ENCODE peak calls at places on chromosome 3, in four cellular contexts. L, W, X and H are unnamed samples. For H3K4me1, the result is how much of the 10 kb centered on the place peaks cover.

GRCh38 chr3:42166662-42167300 is 75.6 kb downstream of the TRAK1 start:
- DNase-seq in L (no peak), W (no peak), X (no peak), H (no peak)

GRCh38 chr3:140424211-140424610 is 253.7 kb upstream of the TRIM42 start:
- DNase-seq in L (no peak), W (no peak), X (no peak), H (no peak)

GRCh38 chr3:118204052-118204451 is 830.6 kb downstream of the IGSF11 start:
- DNase-seq in L (no peak), W (no peak), X (no peak), H (no peak)

GRCh38 chr3:76753599-76753998 is 286.3 kb upstream of the ROBO2 start:
- DNase-seq in L (no peak), W (no peak), X (peak), H (no peak)

GRCh38 chr3:5205165-5205941 is 17.8 kb downstream of the EDEM1 start:
- DNase-seq in L (no peak), W (no peak), X (peak), H (no peak)

GRCh38 chr3:117393119-117393518 is 683.5 kb downstream of the TUSC7 start:
- DNase-seq in L (no peak), W (no peak), X (peak), H (no peak)

GRCh38 chr3:39870706-39871105 is 61.3 kb downstream of the MYRIP start:
- DNase-seq in L (no peak), W (no peak), X (no peak), H (no peak)

GRCh38 chr3:136860541-136860940 is 1.5 kb upstream of the NCK1 start:
- DNase-seq in L (no peak), W (no peak), X (no peak), H (peak)

GRCh38 chr3:85342915-85343314 is 384.1 kb downstream of the CADM2 start:
- DNase-seq in L (no peak), W (no peak), X (no peak), H (peak)

GRCh38 chr3:139434764-139435291 is 41.5 kb downstream of the RBP2 start:
- DNase-seq in L (no peak), W (no peak), X (peak), H (no peak)

GRCh38 chr3:178120367-178120766 is 415.9 kb upstream of the KCNMB2 start:
- DNase-seq in L (no peak), W (no peak), X (no peak), H (no peak)

GRCh38 chr3:73324203-73325155 is 263.0 kb downstream of the EBLN2 start:
- DNase-seq in L (no peak), W (no peak), X (no peak), H (no peak)

GRCh38 chr3:78645628-78646310 is 1122.0 kb downstream of the ROBO1 start:
- DNase-seq in L (no peak), W (no peak), X (peak), H (peak)

GRCh38 chr3:112651076-112651475 is 10.1 kb upstream of the CCDC80 start:
- DNase-seq in L (no peak), W (no peak), X (no peak), H (no peak)

GRCh38 chr3:3109407-3110298 is 521 bp downstream of the IL5RA start:
- DNase-seq in L (no peak), W (no peak), X (no peak), H (no peak)

GRCh38 chr3:43768594-43768993 is 77.9 kb downstream of the ABHD5 start:
- DNase-seq in L (no peak), W (no peak), X (peak), H (no peak)

GRCh38 chr3:184380627-184381260 is 890 bp downstream of the CHRD start:
- DNase-seq in L (no peak), W (no peak), X (no peak), H (no peak)

GRCh38 chr3:29144807-29145206 is 136.1 kb upstream of the RBMS3 start:
- DNase-seq in L (no peak), W (no peak), X (peak), H (no peak)

GRCh38 chr3:72123908-72124441 is 339.0 kb upstream of the PROK2 start:
- DNase-seq in L (no peak), W (no peak), X (peak), H (no peak)

GRCh38 chr3:113276581-113277080 is 65.3 kb downstream of the BOC start:
- DNase-seq in L (no peak), W (no peak), X (peak), H (no peak)

GRCh38 chr3:146155022-146155421 is 6.0 kb downstream of the PLOD2 start:
- DNase-seq in L (no peak), W (no peak), X (no peak), H (no peak)

GRCh38 chr3:44240061-44240460 is 1.6 kb upstream of the TOPAZ1 start:
- DNase-seq in L (no peak), W (no peak), X (no peak), H (no peak)

GRCh38 chr3:112350181-112350825 is 17.3 kb downstream of the CD200 start:
- DNase-seq in L (no peak), W (no peak), X (no peak), H (no peak)

GRCh38 chr3:128922804-128923459 is 43.5 kb downstream of the ACAD9 start:
- DNase-seq in L (no peak), W (peak), X (no peak), H (no peak)

GRCh38 chr3:70201975-70202374 is 110.5 kb downstream of the MDFIC2 start:
- DNase-seq in L (no peak), W (no peak), X (no peak), H (no peak)

GRCh38 chr3:9007928-9008327 is 44.7 kb upstream of the RAD18 start:
- DNase-seq in L (no peak), W (no peak), X (no peak), H (no peak)

GRCh38 chr3:98518816-98519215 is 3.9 kb downstream of the CLDND1 start:
- DNase-seq in L (no peak), W (no peak), X (no peak), H (no peak)

GRCh38 chr3:190631295-190631694 is 117.4 kb downstream of the IL1RAP start:
- DNase-seq in L (no peak), W (no peak), X (no peak), H (no peak)

GRCh38 chr3:159911011-159911663 is 77.5 kb upstream of the IL12A start:
- DNase-seq in L (no peak), W (no peak), X (no peak), H (no peak)

GRCh38 chr3:71564361-71564760 is 19.2 kb downstream of the FOXP1 start:
- DNase-seq in L (no peak), W (no peak), X (no peak), H (no peak)

GRCh38 chr3:127655641-127656040 is 17.1 kb upstream of the ABTB1 start:
- DNase-seq in L (no peak), W (no peak), X (peak), H (no peak)

GRCh38 chr3:36557021-36557707 is 176.9 kb downstream of the STAC start:
- DNase-seq in L (no peak), W (no peak), X (no peak), H (no peak)

GRCh38 chr3:177778633-177779032 is 581.4 kb upstream of the TBL1XR1 start:
- DNase-seq in L (no peak), W (no peak), X (no peak), H (no peak)

GRCh38 chr3:312170-312569 is 115.6 kb downstream of the CHL1 start:
- DNase-seq in L (no peak), W (no peak), X (no peak), H (no peak)

GRCh38 chr3:122952509-122952908 is 75.1 kb downstream of the SEMA5B start:
- DNase-seq in L (no peak), W (peak), X (no peak), H (no peak)

GRCh38 chr3:78689378-78689777 is 1078.4 kb downstream of the ROBO1 start:
- DNase-seq in L (no peak), W (no peak), X (no peak), H (no peak)

GRCh38 chr3:150076443-150076842 is 105.7 kb upstream of the PFN2 start:
- DNase-seq in L (no peak), W (no peak), X (no peak), H (no peak)

GRCh38 chr3:37594873-37595783 is 266.6 kb upstream of the CTDSPL start:
- DNase-seq in L (no peak), W (no peak), X (no peak), H (no peak)
- H3K4me1 ChIP-seq in L (under half), W (under half), X (under half), H (under half)

GRCh38 chr3:194944526-194944925 is 258.8 kb downstream of the FAM43A start:
- DNase-seq in L (no peak), W (no peak), X (no peak), H (no peak)
- H4K8ac ChIP-seq in L (no peak), W (no peak), X (no peak), H (no peak)

DNA sequence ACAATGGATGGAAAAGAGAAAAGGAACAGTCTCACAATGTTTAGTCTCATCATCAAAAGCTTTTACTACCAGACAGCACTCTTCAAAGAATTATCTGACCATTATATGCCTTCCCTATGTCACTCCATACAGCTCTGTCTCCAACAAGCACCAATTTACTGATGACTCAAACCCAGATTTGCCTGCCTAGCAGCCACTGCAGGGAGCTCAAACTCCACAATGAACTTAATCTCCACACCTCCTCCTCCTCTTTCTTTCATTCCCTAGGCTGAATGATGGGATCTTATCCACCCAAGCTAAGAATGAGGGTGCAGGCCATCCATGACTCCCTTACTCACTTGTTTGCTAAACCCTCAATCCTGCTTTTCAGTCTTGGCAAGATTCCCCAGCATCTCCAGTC is 45.5 kb downstream of the NBEAL2 start:
- DNase-seq in L (no peak), W (no peak), X (peak), H (no peak)
- H3K4me1 ChIP-seq in L (under half), W (under half), X (under half), H (under half)

GRCh38 chr3:182135056-182135455 is 423.3 kb downstream of the SOX2 start:
- DNase-seq in L (no peak), W (no peak), X (no peak), H (no peak)
- H4K8ac ChIP-seq in L (no peak), W (no peak), X (no peak), H (no peak)

GRCh38 chr3:105835606-105836005 is 33.2 kb downstream of the CBLB start:
- DNase-seq in L (no peak), W (no peak), X (no peak), H (no peak)

GRCh38 chr3:105837947-105838346 is 30.9 kb downstream of the CBLB start:
- DNase-seq in L (no peak), W (no peak), X (no peak), H (no peak)

GRCh38 chr3:105837143-105837740 is 31.6 kb downstream of the CBLB start:
- DNase-seq in L (no peak), W (no peak), X (no peak), H (no peak)

GRCh38 chr3:105834768-105835167 is 34.0 kb downstream of the CBLB start:
- DNase-seq in L (no peak), W (no peak), X (no peak), H (no peak)

GRCh38 chr3:105836533-105836932 is 32.3 kb downstream of the CBLB start:
- DNase-seq in L (no peak), W (no peak), X (peak), H (no peak)
- H3K4me1 ChIP-seq in L (under half), W (under half), X (under half), H (under half)

GRCh38 chr3:120202363-120202762 is 82.7 kb downstream of the GPR156 start:
- DNase-seq in L (no peak), W (no peak), X (no peak), H (no peak)

GRCh38 chr3:120203016-120203415 is 82.0 kb downstream of the GPR156 start:
- DNase-seq in L (no peak), W (no peak), X (peak), H (no peak)

GRCh38 chr3:120203621-120204020 is 81.4 kb downstream of the GPR156 start:
- DNase-seq in L (no peak), W (no peak), X (no peak), H (no peak)

GRCh38 chr3:120198305-120198878 is 86.6 kb downstream of the GPR156 start:
- DNase-seq in L (no peak), W (no peak), X (peak), H (no peak)

GRCh38 chr3:120200836-120201235 is 84.2 kb downstream of the GPR156 start:
- DNase-seq in L (no peak), W (no peak), X (no peak), H (no peak)
- H4K8ac ChIP-seq in L (peak), W (no peak), X (no peak), H (no peak)

GRCh38 chr3:37770336-37770735 is 91.3 kb upstream of the CTDSPL start:
- DNase-seq in L (no peak), W (no peak), X (no peak), H (no peak)
- H3K4me1 ChIP-seq in L (under half), W (under half), X (under half), H (under half)

DNA sequence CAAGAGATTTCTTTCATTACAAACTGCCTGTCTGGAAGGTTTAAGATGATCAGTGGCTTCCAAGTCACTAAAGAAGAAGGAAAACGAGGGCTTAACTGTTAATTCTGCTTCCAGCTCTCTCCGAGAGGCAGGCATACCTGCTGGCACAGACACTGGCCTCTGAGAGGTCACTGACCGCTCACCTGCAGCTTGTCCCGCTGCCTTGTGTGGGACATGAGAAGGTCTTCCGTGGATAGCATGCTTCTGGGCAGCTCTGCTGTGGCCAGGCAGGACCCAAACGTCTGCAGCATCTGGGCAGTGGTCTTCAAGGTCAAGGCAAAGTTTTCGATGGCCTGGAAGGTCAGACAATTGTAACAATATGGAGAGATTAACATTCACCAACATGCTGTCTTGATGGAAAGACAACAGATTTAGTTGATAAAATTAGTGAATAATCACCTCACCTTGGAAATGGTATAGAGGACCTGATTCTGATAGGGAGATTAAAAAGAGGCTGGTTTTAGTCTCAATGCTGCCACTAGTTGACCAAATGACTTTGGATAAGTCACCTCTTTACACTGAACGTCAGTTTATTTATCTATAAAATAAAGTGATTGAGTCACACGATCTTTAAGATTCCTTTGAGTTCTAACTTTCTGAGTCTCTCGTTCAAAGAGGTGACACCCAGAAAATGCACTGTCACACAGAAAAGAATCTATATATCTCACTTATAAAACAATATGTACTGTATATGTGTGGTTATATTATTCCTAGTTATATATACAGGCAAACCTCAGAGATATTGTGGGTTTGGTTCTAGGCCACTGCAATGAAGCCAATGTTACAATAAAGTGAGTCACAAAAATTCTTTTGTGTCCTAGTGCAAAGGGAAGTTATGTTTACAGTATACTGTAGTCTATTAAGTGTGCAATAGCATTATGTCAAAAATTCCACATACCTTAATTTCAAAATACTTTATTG is 65.1 kb downstream of the B3GNT5 start:
- DNase-seq in L (no peak), W (no peak), X (peak), H (no peak)
- H4K8ac ChIP-seq in L (no peak), W (no peak), X (no peak), H (no peak)

DNA sequence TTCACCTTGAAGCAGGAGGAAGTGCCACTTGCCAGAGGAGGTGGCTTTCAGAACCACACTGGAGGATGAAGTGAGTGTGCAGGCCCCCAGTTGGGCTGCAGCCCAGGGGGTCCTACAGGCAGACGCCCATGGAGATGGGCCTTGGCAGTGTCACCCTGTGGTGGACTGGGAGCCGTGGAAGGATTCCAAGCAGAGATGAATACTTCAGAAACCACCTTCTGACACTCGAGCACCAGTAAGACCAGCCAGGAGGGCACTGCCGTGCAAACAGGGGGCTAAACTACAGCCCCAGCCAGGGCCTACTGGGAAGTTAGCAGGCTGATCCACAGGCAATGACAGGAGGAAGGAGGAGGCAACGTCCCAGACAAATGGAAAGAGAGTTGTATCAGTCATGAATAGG is 55.4 kb downstream of the VGLL4 start:
- DNase-seq in L (no peak), W (no peak), X (no peak), H (no peak)
- H3K4me1 ChIP-seq in L (under half), W (under half), X (half or more), H (under half)

GRCh38 chr3:14144423-14145075 is 19.7 kb downstream of the TMEM43 start:
- DNase-seq in L (no peak), W (peak), X (peak), H (peak)
- H4K8ac ChIP-seq in L (no peak), W (no peak), X (peak), H (no peak)